ENCODE peak calls at places on chromosomes 3 and 15, in six cellular contexts. A is GM23248, B is fibroblast of lung, M is heart right ventricle, R is A549, T is sigmoid colon. F is an unnamed sample.
A peak's percentile ranks its signal among the peaks of the same experiment; 100 is the strongest.

GRCh38 chr15:75023194-75024101 is at the start of gene PPCDC:
- DNase-seq in A (peak; percentile 98), B (peak; percentile 94), M (peak; percentile 97), R (peak; percentile 97), T (peak; percentile 98), F (peak; percentile 93)

GRCh38 chr3:42803800-42804112 is 534 bp downstream of the HIGD1A start:
- DNase-seq in A (peak; percentile 73), B (no peak), M (peak; percentile 51), R (peak; percentile 23), T (no peak), F (peak; percentile 49)

GRCh38 chr3:46490338-46491084 is 7.3 kb upstream of the RTP3 start:
- DNase-seq in A (peak; percentile 41), B (peak; percentile 50), M (no peak), R (no peak), T (no peak), F (no peak)

GRCh38 chr15:37773111-37773860 is 161.2 kb upstream of the TMCO5A start:
- DNase-seq in A (peak; percentile 59), B (peak; percentile 69), M (no peak), R (no peak), T (no peak), F (no peak)

GRCh38 chr3:15535757-15536156 is 14.3 kb upstream of the COLQ start:
- DNase-seq in A (peak; percentile 48), B (no peak), M (no peak), R (no peak), T (no peak), F (no peak)

GRCh38 chr3:123028233-123028828 is 768 bp upstream of the SEMA5B start:
- DNase-seq in A (peak; percentile 84), B (peak; percentile 86), M (peak; percentile 46), R (peak; percentile 72), T (peak; percentile 74), F (peak; percentile 24)

GRCh38 chr15:28955160-28955502 is 69.4 kb downstream of the APBA2 start:
- DNase-seq in A (no peak), B (peak; percentile 50), M (no peak), R (no peak), T (no peak), F (no peak)

GRCh38 chr3:13717222-13717573 is 162.7 kb downstream of the WNT7A start:
- DNase-seq in A (no peak), B (no peak), M (no peak), R (no peak), T (no peak), F (no peak)

GRCh38 chr3:82736696-82737277 is 975.3 kb upstream of the GBE1 start:
- DNase-seq in A (no peak), B (no peak), M (no peak), R (no peak), T (no peak), F (no peak)

GRCh38 chr3:30457081-30457480 is 149.3 kb upstream of the TGFBR2 start:
- DNase-seq in A (peak; percentile 7), B (no peak), M (no peak), R (no peak), T (no peak), F (no peak)

GRCh38 chr3:123084192-123084591 is 17.4 kb downstream of the PDIA5 start:
- DNase-seq in A (peak; percentile 37), B (no peak), M (no peak), R (no peak), T (no peak), F (no peak)

GRCh38 chr15:27589260-27589659 is 509.9 kb downstream of the OCA2 start:
- DNase-seq in A (no peak), B (no peak), M (no peak), R (no peak), T (no peak), F (no peak)

GRCh38 chr15:73924258-73924921 is 1.9 kb upstream of the LOXL1 start:
- DNase-seq in A (peak; percentile 95), B (peak; percentile 89), M (no peak), R (peak; percentile 12), T (no peak), F (no peak)

GRCh38 chr3:72657666-72658065 is 190.6 kb downstream of the SHQ1 start:
- DNase-seq in A (no peak), B (no peak), M (no peak), R (no peak), T (no peak), F (peak; percentile 54)

GRCh38 chr3:185767324-185767688 is 57.5 kb downstream of the IGF2BP2 start:
- DNase-seq in A (no peak), B (no peak), M (no peak), R (no peak), T (no peak), F (no peak)

GRCh38 chr3:34212671-34213070 is 414.2 kb downstream of the PDCD6IP start:
- DNase-seq in A (peak; percentile 33), B (peak; percentile 10), M (no peak), R (no peak), T (no peak), F (no peak)

GRCh38 chr15:47870300-47870955 is 153.1 kb downstream of the SEMA6D start:
- DNase-seq in A (no peak), B (no peak), M (peak; percentile 9), R (no peak), T (no peak), F (no peak)

GRCh38 chr3:58491506-58492384 is at the start of gene KCTD6:
- DNase-seq in A (peak; percentile 96), B (peak; percentile 93), M (peak; percentile 93), R (peak; percentile 91), T (peak; percentile 95), F (peak; percentile 77)

GRCh38 chr3:38224357-38224756 is 41.3 kb upstream of the SLC22A13 start:
- DNase-seq in A (no peak), B (peak; percentile 35), M (no peak), R (no peak), T (no peak), F (no peak)

GRCh38 chr15:73936588-73937312 is 10.5 kb downstream of the LOXL1 start:
- DNase-seq in A (no peak), B (no peak), M (no peak), R (no peak), T (no peak), F (no peak)

GRCh38 chr3:32157600-32158264 is 51.3 kb downstream of the GPD1L start:
- DNase-seq in A (no peak), B (no peak), M (no peak), R (no peak), T (no peak), F (no peak)

GRCh38 chr15:58463815-58464697 is 32.3 kb downstream of the LIPC start:
- DNase-seq in A (peak; percentile 25), B (no peak), M (no peak), R (no peak), T (no peak), F (peak; percentile 39)

GRCh38 chr3:195117978-195118581 is 152.9 kb downstream of the XXYLT1 start:
- DNase-seq in A (no peak), B (no peak), M (no peak), R (no peak), T (no peak), F (no peak)

GRCh38 chr3:171334465-171334811 is 125.8 kb downstream of the TNIK start:
- DNase-seq in A (no peak), B (no peak), M (peak; percentile 53), R (peak; percentile 12), T (peak; percentile 75), F (no peak)

GRCh38 chr3:66800941-66801545 is 197.1 kb upstream of the KBTBD8 start:
- DNase-seq in A (peak; percentile 35), B (peak; percentile 21), M (no peak), R (no peak), T (no peak), F (no peak)

GRCh38 chr3:17795733-17796132 is 53.3 kb upstream of the TBC1D5 start:
- DNase-seq in A (peak; percentile 66), B (no peak), M (no peak), R (no peak), T (no peak), F (no peak)

GRCh38 chr3:57959407-57960173 is 48.6 kb upstream of the FLNB start:
- DNase-seq in A (peak; percentile 67), B (peak; percentile 46), M (peak; percentile 50), R (no peak), T (no peak), F (no peak)

GRCh38 chr3:72776-73175 is 123.8 kb upstream of the CHL1 start:
- DNase-seq in A (no peak), B (peak; percentile 39), M (no peak), R (no peak), T (no peak), F (no peak)

GRCh38 chr3:192445768-192446644 is 281.3 kb downstream of the FGF12 start:
- DNase-seq in A (peak; percentile 58), B (no peak), M (no peak), R (no peak), T (no peak), F (no peak)

GRCh38 chr3:129246636-129247035 is 2.8 kb upstream of the COPG1 start:
- DNase-seq in A (no peak), B (no peak), M (no peak), R (no peak), T (no peak), F (no peak)

GRCh38 chr3:66555214-66555844 is 54.5 kb upstream of the LRIG1 start:
- DNase-seq in A (peak; percentile 11), B (no peak), M (no peak), R (peak; percentile 10), T (peak; percentile 74), F (no peak)

GRCh38 chr3:71208273-71209095 is 375.0 kb downstream of the FOXP1 start:
- DNase-seq in A (no peak), B (peak; percentile 46), M (no peak), R (peak; percentile 93), T (no peak), F (no peak)
- H3K27ac ChIP-seq in A (no peak overlapping the region), B (no peak overlapping the region), M (no peak overlapping the region), R (peak overlapping the region; percentile 73), T (peak overlapping the region; percentile 74), F (no peak overlapping the region)

GRCh38 chr3:189629803-189630455 is 1.3 kb upstream of the TP63 start:
- DNase-seq in A (peak; percentile 53), B (peak; percentile 9), M (no peak), R (peak; percentile 35), T (no peak), F (no peak)

GRCh38 chr3:189631373-189631408 is at the start of gene TP63:
- DNase-seq in A (no peak), B (no peak), M (no peak), R (no peak), T (no peak), F (no peak)

GRCh38 chr3:189631409-189631808 is 220 bp downstream of the TP63 start:
- DNase-seq in A (no peak), B (no peak), M (no peak), R (no peak), T (no peak), F (no peak)

GRCh38 chr3:189632238-189632637 is 1.0 kb downstream of the TP63 start:
- DNase-seq in A (no peak), B (no peak), M (no peak), R (peak; percentile 11), T (no peak), F (no peak)

GRCh38 chr3:189630667-189631372 is 369 bp upstream of the TP63 start:
- DNase-seq in A (peak; percentile 10), B (no peak), M (peak; percentile 4), R (peak; percentile 88), T (no peak), F (no peak)
- H3K4me3 ChIP-seq in A (no peak overlapping the region), B (no peak overlapping the region), M (peak overlapping the region; percentile 38), R (peak overlapping the region; percentile 41), T (no peak overlapping the region), F (no peak overlapping the region)

GRCh38 chr3:189500299-189500698 is 130.9 kb upstream of the TP63 start:
- DNase-seq in A (no peak), B (no peak), M (no peak), R (no peak), T (no peak), F (no peak)
- H3K27ac ChIP-seq in A (no peak overlapping the region), B (no peak overlapping the region), M (no peak overlapping the region), R (no peak overlapping the region), T (no peak overlapping the region), F (no peak overlapping the region)

GRCh38 chr3:93981649-93982048 is 1.7 kb downstream of the ARL13B start:
- DNase-seq in A (no peak), B (no peak), M (no peak), R (no peak), T (no peak), F (no peak)
- H3K4me3 ChIP-seq in A (peak overlapping the region; percentile 89), B (no peak overlapping the region), M (no peak overlapping the region), R (no peak overlapping the region), T (no peak overlapping the region), F (no peak overlapping the region)